ENCODE peak calls at places on chromosomes 2 and 18, in five cellular contexts. I is NCI-H524, Y is AG04449, D is cardiac muscle cell, N is T-helper 1 cell. C is an unnamed sample.

GRCh38 chr2:197873293-197873701 is 68.9 kb downstream of the PLCL1 start:
- DNase-seq in I (no peak), N (no peak), Y (peak), D (peak), C (no peak)

GRCh38 chr2:173572848-173573247 is 218.2 kb downstream of the CDCA7 start:
- DNase-seq in Y (no peak), I (no peak), D (no peak), N (no peak), C (no peak)

GRCh38 chr18:73060666-73061270 is 193.0 kb upstream of the NETO1 start:
- DNase-seq in Y (no peak), D (no peak), I (no peak), N (no peak), C (no peak)

GRCh38 chr2:145185696-145186095 is 665.8 kb upstream of the ZEB2 start:
- DNase-seq in I (no peak), D (no peak), Y (no peak), N (no peak), C (no peak)

GRCh38 chr18:79440728-79441127 is 45.0 kb downstream of the NFATC1 start:
- DNase-seq in N (no peak), I (no peak), D (no peak), Y (no peak), C (no peak)

GRCh38 chr18:77608807-77609206 is 359.2 kb downstream of the GALR1 start:
- DNase-seq in Y (no peak), N (no peak), I (no peak), D (no peak), C (no peak)

GRCh38 chr2:175063741-175064140 is 58.6 kb upstream of the CHN1 start:
- DNase-seq in N (no peak), Y (no peak), I (no peak), D (no peak), C (no peak)

GRCh38 chr2:152445791-152446201 is 110.8 kb downstream of the FMNL2 start:
- DNase-seq in D (no peak), N (no peak), I (no peak), Y (peak), C (peak)

GRCh38 chr2:68287580-68288441 is 31.9 kb downstream of the CNRIP1 start:
- DNase-seq in I (no peak), D (peak), Y (no peak), N (no peak), C (no peak)

GRCh38 chr2:85753525-85754312 is at the start of gene ATOH8:
- DNase-seq in I (peak), N (no peak), D (peak), Y (no peak), C (no peak)

GRCh38 chr2:72293620-72294019 is 146.0 kb upstream of the CYP26B1 start:
- DNase-seq in I (no peak), N (no peak), D (no peak), Y (no peak), C (peak)

GRCh38 chr18:32138332-32138731 is 46.7 kb downstream of the RNF138 start:
- DNase-seq in N (no peak), I (no peak), Y (no peak), D (no peak), C (no peak)

C was measured in RKO.